ENCODE peak calls at places on chromosomes 7 and 10, in seven cellular contexts. T is IMR-90, L is OCI-LY7, Q is NCI-H2081 treated with DMSO at 0.1 percent for 48 hours, M is right cardiac atrium, W is fibroblast of lung, O is amniotic stem cell. I is an unnamed sample.

GRCh38 chr7:52691257-52691656 is 344.2 kb upstream of the POM121L12 start:
- DNase-seq in T (no peak), L (no peak), Q (no peak), M (no peak), W (no peak), O (no peak), I (no peak)

GRCh38 chr7:45646996-45647411 is 72.8 kb downstream of the ADCY1 start:
- DNase-seq in T (peak; percentile 8), L (no peak), Q (no peak), M (no peak), W (no peak), O (no peak), I (no peak)

GRCh38 chr7:70710011-70710480 is 421.9 kb upstream of the GALNT17 start:
- DNase-seq in T (peak; percentile 76), L (no peak), Q (no peak), M (no peak), W (peak; percentile 72), O (no peak), I (no peak)

GRCh38 chr10:131667047-131667446 is 233.8 kb upstream of the PPP2R2D start:
- DNase-seq in T (no peak), L (no peak), Q (no peak), M (no peak), W (no peak), O (no peak), I (no peak)

GRCh38 chr7:2862831-2863361 is 18.8 kb upstream of the GNA12 start:
- DNase-seq in T (peak; percentile 75), L (no peak), Q (no peak), M (peak; percentile 35), W (peak; percentile 45), O (no peak), I (peak; percentile 96)

GRCh38 chr7:70693300-70693689 is 438.6 kb upstream of the GALNT17 start:
- DNase-seq in T (no peak), L (no peak), Q (no peak), M (no peak), W (peak; percentile 53), O (no peak), I (no peak)

GRCh38 chr7:75776295-75776971 is 4.4 kb upstream of the CCL26 start:
- DNase-seq in T (peak; percentile 89), L (no peak), Q (no peak), M (no peak), W (peak; percentile 89), O (no peak), I (peak; percentile 85)

GRCh38 chr7:2810682-2811471 is 33.2 kb downstream of the GNA12 start:
- DNase-seq in T (no peak), L (no peak), Q (no peak), M (no peak), W (no peak), O (no peak), I (no peak)

GRCh38 chr10:48976208-48976607 is 36.6 kb upstream of the LRRC18 start:
- DNase-seq in T (peak; percentile 4), L (peak; percentile 49), Q (no peak), M (no peak), W (peak; percentile 4), O (no peak), I (no peak)

GRCh38 chr10:117137031-117137910 is 799 bp downstream of the VAX1 start:
- DNase-seq in T (no peak), L (no peak), Q (no peak), M (peak; percentile 31), W (no peak), O (no peak), I (no peak)

GRCh38 chr10:9012312-9012711 is 957.8 kb downstream of the GATA3 start:
- DNase-seq in T (peak; percentile 11), L (no peak), Q (no peak), M (no peak), W (peak; percentile 64), O (no peak), I (no peak)

GRCh38 chr7:2575046-2575732 is 16.4 kb downstream of the IQCE start:
- DNase-seq in T (no peak), L (no peak), Q (no peak), M (no peak), W (no peak), O (no peak), I (no peak)

GRCh38 chr10:131448171-131448570 is 136.7 kb upstream of the TCERG1L start:
- DNase-seq in T (no peak), L (no peak), Q (no peak), M (no peak), W (no peak), O (no peak), I (no peak)

GRCh38 chr10:121183241-121183640 is 332.1 kb downstream of the WDR11 start:
- DNase-seq in T (no peak), L (no peak), Q (no peak), M (no peak), W (no peak), O (no peak), I (no peak)

GRCh38 chr7:22140597-22140996 is 194.9 kb upstream of the CDCA7L start:
- DNase-seq in T (no peak), L (no peak), Q (no peak), M (no peak), W (no peak), O (no peak), I (no peak)

GRCh38 chr7:9680713-9681112 is 1247.3 kb downstream of the NXPH1 start:
- DNase-seq in T (no peak), L (no peak), Q (no peak), M (no peak), W (no peak), O (no peak), I (no peak)